ENCODE peak calls at places on chromosomes 13 and 19, in ten cellular contexts. Z is CD4-positive, alpha-beta memory T cell; J is KG1; R is T-helper 9 cell; E is sigmoid colon; C is T-helper 2 cell; V is T-cell; Q is stomach; I is SK-N-SH; H is ecto neural progenitor cell. Y is an unnamed sample.

GRCh38 chr13:48156466-48156865 is 61.6 kb upstream of the MED4 start:
- DNase-seq in Z (peak), J (no peak), R (peak), E (no peak), C (peak), V (peak), Q (peak), I (no peak), H (no peak), Y (peak)

GRCh38 chr13:20566424-20566916 is 487 bp upstream of the IFT88 start:
- DNase-seq in Z (no peak), J (no peak), R (no peak), E (peak), C (no peak), V (no peak), Q (no peak), I (no peak), H (no peak), Y (no peak)

GRCh38 chr19:32471095-32471494 is 65.5 kb downstream of the DPY19L3 start:
- DNase-seq in Z (no peak), J (no peak), R (no peak), E (no peak), C (no peak), V (no peak), Q (no peak), I (no peak), H (no peak), Y (no peak)

GRCh38 chr13:94154362-94154761 is 325.1 kb downstream of the DCT start:
- DNase-seq in Z (no peak), J (no peak), R (no peak), E (no peak), C (no peak), V (no peak), Q (peak), I (no peak), H (no peak), Y (no peak)

GRCh38 chr13:24610956-24611355 is 69.3 kb upstream of the ATP12A start:
- DNase-seq in Z (no peak), J (no peak), R (no peak), E (no peak), C (no peak), V (no peak), Q (no peak), I (no peak), H (no peak), Y (no peak)

GRCh38 chr13:27401210-27401609 is 23.2 kb upstream of the GTF3A start:
- DNase-seq in Z (no peak), J (peak), R (no peak), E (no peak), C (no peak), V (no peak), Q (no peak), I (no peak), H (no peak), Y (no peak)

GRCh38 chr13:77915676-77916075 is 3.0 kb downstream of the EDNRB start:
- DNase-seq in Z (no peak), J (no peak), R (no peak), E (no peak), C (no peak), V (no peak), Q (no peak), I (no peak), H (no peak), Y (no peak)

GRCh38 chr19:44582581-44583265 is 30.6 kb upstream of the IGSF23 start:
- DNase-seq in Z (no peak), J (no peak), R (no peak), E (no peak), C (no peak), V (no peak), Q (no peak), I (peak), H (peak), Y (no peak)

GRCh38 chr13:44163108-44163507 is 210.5 kb upstream of the SERP2 start:
- DNase-seq in Z (no peak), J (no peak), R (no peak), E (no peak), C (no peak), V (no peak), Q (no peak), I (no peak), H (no peak), Y (no peak)

GRCh38 chr13:113078895-113079720 is 26.5 kb upstream of the F7 start:
- DNase-seq in Z (no peak), J (no peak), R (no peak), E (peak), C (no peak), V (no peak), Q (no peak), I (no peak), H (no peak), Y (no peak)

GRCh38 chr19:11420429-11420893 is 1.3 kb upstream of the RGL3 start:
- DNase-seq in Z (no peak), J (no peak), R (no peak), E (peak), C (no peak), V (no peak), Q (no peak), I (no peak), H (peak), Y (no peak)

GRCh38 chr13:38002596-38002995 is 133.0 kb upstream of the TRPC4 start:
- DNase-seq in Z (no peak), J (no peak), R (no peak), E (no peak), C (no peak), V (no peak), Q (no peak), I (no peak), H (no peak), Y (no peak)

GRCh38 chr19:29487432-29487831 is 38.4 kb upstream of the VSTM2B start:
- DNase-seq in Z (no peak), J (no peak), R (no peak), E (peak), C (no peak), V (no peak), Q (no peak), I (no peak), H (no peak), Y (no peak)

GRCh38 chr19:2056810-2057192 is 5.8 kb upstream of the MKNK2 start:
- DNase-seq in Z (no peak), J (no peak), R (no peak), E (no peak), C (no peak), V (no peak), Q (no peak), I (no peak), H (no peak), Y (no peak)

GRCh38 chr19:12987190-12987589 is 8.1 kb upstream of the NFIX start:
- DNase-seq in Z (no peak), J (no peak), R (no peak), E (no peak), C (no peak), V (no peak), Q (no peak), I (no peak), H (no peak), Y (no peak)

Y was measured in naive thymus-derived CD8-positive, alpha-beta T cell.